ENCODE peak calls at places on chromosomes 5 and 9, in four cellular contexts. V, E, B and L are unnamed samples.

GRCh38 chr9:33146298-33146697 is 20.8 kb downstream of the B4GALT1 start:
- DNase-seq in V (no peak), B (no peak), E (no peak), L (no peak)

GRCh38 chr5:675876-676698 is 17.1 kb downstream of the TPPP start:
- DNase-seq in B (no peak), V (no peak), E (no peak), L (no peak)

GRCh38 chr5:181189363-181189961 is 15.5 kb downstream of the TRIM7 start:
- DNase-seq in E (no peak), B (no peak), V (no peak), L (no peak)

GRCh38 chr9:107711528-107711927 is 222.0 kb upstream of the KLF4 start:
- DNase-seq in V (no peak), B (no peak), E (peak), L (no peak)

GRCh38 chr5:126422994-126423788 is at the start of gene GRAMD2B:
- DNase-seq in B (peak), V (no peak), E (peak), L (peak)

GRCh38 chr5:95070453-95070852 is 214.4 kb downstream of the MCTP1 start:
- DNase-seq in E (no peak), B (no peak), V (no peak), L (no peak)

GRCh38 chr5:17180957-17181723 is 36.3 kb upstream of the BASP1 start:
- DNase-seq in E (no peak), B (no peak), V (no peak), L (no peak)

GRCh38 chr9:37976714-37977477 is 73.0 kb upstream of the SLC25A51 start:
- DNase-seq in B (no peak), E (no peak), V (no peak), L (no peak)

GRCh38 chr5:160171656-160172055 is 52.4 kb upstream of the PWWP2A start:
- DNase-seq in B (no peak), V (no peak), E (no peak), L (no peak)

GRCh38 chr5:159100022-159100927 is 559 bp upstream of the EBF1 start:
- DNase-seq in B (peak), E (peak), V (peak), L (peak)

GRCh38 chr5:72107874-72108199 is 562 bp downstream of the MAP1B start:
- DNase-seq in V (no peak), E (no peak), B (no peak), L (no peak)

GRCh38 chr5:144219869-144220268 is 49.2 kb downstream of the KCTD16 start:
- DNase-seq in E (no peak), B (no peak), V (no peak), L (no peak)

GRCh38 chr9:114852050-114852594 is 46.3 kb upstream of the TNFSF15 start:
- DNase-seq in V (no peak), B (no peak), E (no peak), L (no peak)

GRCh38 chr5:125411163-125412050 is 665.0 kb upstream of the ZNF608 start:
- DNase-seq in E (peak), V (no peak), B (no peak), L (no peak)

GRCh38 chr5:149452665-149453617 is 73.8 kb upstream of the IL17B start:
- DNase-seq in V (no peak), B (no peak), E (peak), L (no peak)

GRCh38 chr5:16593630-16594029 is 23.2 kb downstream of the RETREG1 start:
- DNase-seq in B (no peak), V (no peak), E (no peak), L (no peak)

GRCh38 chr9:74524289-74524688 is 27.2 kb downstream of the RORB start:
- DNase-seq in E (no peak), V (no peak), B (no peak), L (no peak)